ENCODE peak calls at places on chromosomes 6 and 20, in seven cellular contexts. C is CD8-positive, alpha-beta T cell; E is cardiac muscle cell; W is IMR-90; Q is HepG2; N is CD8-positive, alpha-beta memory T cell; T is ovary. X is an unnamed sample.

GRCh38 chr20:13788167-13788834 is 3.5 kb downstream of the NDUFAF5 start:
- DNase-seq in T (no peak), E (peak; percentile 52), C (peak; percentile 20), N (no peak), Q (peak; percentile 88), W (peak; percentile 69), X (peak; percentile 67)

GRCh38 chr20:58719971-58720371 is 27.4 kb downstream of the NPEPL1 start:
- DNase-seq in Q (no peak), W (no peak), T (no peak), C (no peak), E (no peak), N (no peak), X (no peak)

GRCh38 chr20:51955756-51956155 is 153.4 kb upstream of the SALL4 start:
- DNase-seq in T (no peak), E (no peak), Q (no peak), N (no peak), C (no peak), W (peak; percentile 65), X (no peak)

GRCh38 chr6:10237284-10238043 is 177.4 kb downstream of the TFAP2A start:
- DNase-seq in N (no peak), T (no peak), Q (no peak), C (no peak), W (peak; percentile 1), E (no peak), X (no peak)

GRCh38 chr20:51095755-51096509 is 73.0 kb upstream of the KCNG1 start:
- DNase-seq in T (no peak), W (no peak), N (no peak), C (no peak), E (no peak), Q (no peak), X (peak; percentile 27)

GRCh38 chr6:136137008-136137689 is 113.0 kb downstream of the MTFR2 start:
- DNase-seq in N (no peak), C (no peak), W (peak; percentile 72), T (no peak), E (no peak), Q (peak; percentile 6), X (no peak)

GRCh38 chr6:12233693-12234551 is 56.2 kb upstream of the EDN1 start:
- DNase-seq in E (peak; percentile 55), T (no peak), N (no peak), Q (peak; percentile 67), W (peak; percentile 84), C (peak; percentile 21), X (peak; percentile 69)

GRCh38 chr6:123007885-123008284 is 11.8 kb downstream of the CLVS2 start:
- DNase-seq in Q (no peak), N (no peak), W (no peak), E (no peak), T (no peak), C (no peak), X (no peak)

GRCh38 chr6:44653091-44653490 is 265.6 kb downstream of the CDC5L start:
- DNase-seq in W (no peak), C (no peak), Q (no peak), T (no peak), E (no peak), N (no peak), X (no peak)

GRCh38 chr6:27178001-27178730 is 69.3 kb upstream of the PRSS16 start:
- DNase-seq in E (peak; percentile 56), W (peak; percentile 94), C (no peak), Q (peak; percentile 51), T (peak; percentile 48), N (peak; percentile 54), X (peak; percentile 74)

GRCh38 chr20:32144898-32145662 is 35.6 kb downstream of the TM9SF4 start:
- DNase-seq in C (no peak), Q (no peak), N (no peak), E (no peak), T (no peak), W (no peak), X (no peak)

GRCh38 chr6:160040527-160041264 is 71.8 kb downstream of the IGF2R start:
- DNase-seq in E (no peak), C (no peak), Q (no peak), N (no peak), T (no peak), W (no peak), X (no peak)

GRCh38 chr6:160040055-160040454 is 71.2 kb downstream of the IGF2R start:
- DNase-seq in Q (no peak), C (no peak), N (no peak), W (no peak), E (peak; percentile 5), T (no peak), X (no peak)

GRCh38 chr6:160042788-160043301 is 74.0 kb downstream of the IGF2R start:
- DNase-seq in E (no peak), Q (peak; percentile 86), C (no peak), T (no peak), W (peak; percentile 20), N (no peak), X (no peak)

GRCh38 chr6:160042014-160042773 is 73.3 kb downstream of the IGF2R start:
- DNase-seq in C (no peak), N (no peak), Q (no peak), T (no peak), E (no peak), W (peak; percentile 49), X (no peak)

GRCh38 chr6:160041608-160042007 is 72.7 kb downstream of the IGF2R start:
- DNase-seq in Q (peak; percentile 22), C (no peak), T (peak; percentile 55), W (peak; percentile 70), N (no peak), E (no peak), X (no peak)
- H3K27ac ChIP-seq in Q (peak overlapping the region; percentile 68), C (no peak overlapping the region), T (no peak overlapping the region), W (no peak overlapping the region), N (peak overlapping the region; percentile 44), E (no peak overlapping the region), X (no peak overlapping the region)

GRCh38 chr20:18287915-18288747 is at the start of gene ZNF133:
- DNase-seq in N (peak; percentile 94), C (peak; percentile 98), E (peak; percentile 94), Q (peak; percentile 96), T (peak; percentile 95), W (peak; percentile 89), X (peak; percentile 93)
- H3K4me1 ChIP-seq in N (peaks cover 19% of the 10 kb centered on the region), C (peaks cover 16% of the 10 kb centered on the region), E (peaks cover 4% of the 10 kb centered on the region), Q (peaks cover 20% of the 10 kb centered on the region), T (peaks cover 10% of the 10 kb centered on the region), W (peaks cover 2% of the 10 kb centered on the region), X (peaks cover 17% of the 10 kb centered on the region)

GRCh38 chr20:37516697-37517370 is 4.2 kb upstream of the NNAT start:
- DNase-seq in W (peak; percentile 93), N (no peak), Q (no peak), E (no peak), C (no peak), T (no peak), X (no peak)

GRCh38 chr20:37518606-37519507 is 2.2 kb upstream of the NNAT start:
- DNase-seq in T (no peak), N (no peak), E (no peak), Q (no peak), W (no peak), C (no peak), X (no peak)

GRCh38 chr20:37517371-37517748 is 3.7 kb upstream of the NNAT start:
- DNase-seq in N (no peak), W (no peak), Q (no peak), E (no peak), T (no peak), C (no peak), X (no peak)

GRCh38 chr20:37519508-37520416 is 1.3 kb upstream of the NNAT start:
- DNase-seq in Q (peak; percentile 70), N (no peak), W (no peak), T (no peak), C (no peak), E (peak; percentile 33), X (peak; percentile 32)

DNA sequence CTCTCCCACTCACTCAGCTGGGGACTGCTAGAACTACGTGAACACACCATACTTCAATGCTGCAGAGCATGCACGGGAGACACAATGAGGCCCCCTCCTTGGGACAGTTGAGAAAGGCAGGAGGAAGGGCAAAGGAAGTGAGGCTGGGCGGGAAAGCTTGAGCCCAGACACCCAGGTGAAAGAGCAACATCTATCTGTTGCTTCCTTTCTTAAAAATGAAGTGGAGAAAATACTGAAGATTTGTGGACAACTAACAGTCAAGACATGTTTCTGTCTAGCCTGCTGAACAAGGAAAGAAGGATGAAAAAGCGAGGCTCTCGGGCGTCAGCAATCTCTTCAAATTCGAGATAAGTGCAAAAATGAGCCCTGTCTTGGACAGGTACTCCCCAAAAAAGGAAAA is 3.0 kb upstream of the NNAT start:
- DNase-seq in C (no peak), W (no peak), N (no peak), T (no peak), E (no peak), Q (no peak), X (no peak)
- H3K27ac ChIP-seq in C (no peak overlapping the region), W (peak overlapping the region; percentile 50), N (no peak overlapping the region), T (no peak overlapping the region), E (peak overlapping the region; percentile 21), Q (no peak overlapping the region), X (no peak overlapping the region)

GRCh38 chr6:167648506-167649278 is 178.0 kb upstream of the AFDN start:
- DNase-seq in T (no peak), C (no peak), E (no peak), Q (no peak), W (no peak), N (no peak), X (no peak)
- H3K4me1 ChIP-seq in T (peaks cover 3% of the 10 kb centered on the region), C (no peaks in the 10 kb centered on the region), E (peaks cover 28% of the 10 kb centered on the region), Q (peaks cover 71% of the 10 kb centered on the region), W (no peaks in the 10 kb centered on the region), N (no peaks in the 10 kb centered on the region), X (no peaks in the 10 kb centered on the region)

DNA sequence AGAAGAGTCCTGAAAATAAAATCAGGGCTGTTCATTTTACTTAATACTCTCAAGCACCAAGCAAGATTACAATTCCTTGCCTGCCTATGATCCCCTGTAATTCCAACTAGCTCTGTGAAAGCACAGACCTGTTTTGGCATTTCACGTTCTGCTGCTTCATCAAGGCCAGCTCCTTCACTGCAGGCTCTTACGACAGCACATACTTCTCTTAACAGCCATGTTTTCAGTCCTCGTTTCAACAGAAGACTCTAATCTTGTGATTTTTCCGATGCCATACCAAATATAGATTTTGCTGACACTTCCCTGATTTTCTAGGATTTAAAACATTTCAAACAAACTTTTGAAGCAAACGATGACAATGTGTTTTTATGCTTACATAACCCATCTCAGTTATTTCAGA is 616.4 kb upstream of the CITED2 start:
- DNase-seq in W (peak; percentile 52), N (no peak), C (no peak), E (peak; percentile 52), T (peak; percentile 54), Q (no peak), X (no peak)
- H3K27ac ChIP-seq in W (peak overlapping the region; percentile 77), N (no peak overlapping the region), C (no peak overlapping the region), E (peak overlapping the region; percentile 70), T (no peak overlapping the region), Q (no peak overlapping the region), X (no peak overlapping the region)

GRCh38 chr6:156938143-156938542 is 161.0 kb downstream of the ARID1B start:
- DNase-seq in Q (no peak), W (no peak), C (no peak), N (no peak), E (no peak), T (no peak), X (no peak)
- H3K4me1 ChIP-seq in Q (peaks cover 19% of the 10 kb centered on the region), W (peaks cover 3% of the 10 kb centered on the region), C (peaks cover 4% of the 10 kb centered on the region), N (peaks cover 7% of the 10 kb centered on the region), E (peaks cover 33% of the 10 kb centered on the region), T (peaks cover 13% of the 10 kb centered on the region), X (peaks cover 6% of the 10 kb centered on the region)

X was measured in OCI-LY7.